ENCODE peak calls at places on chromosome 10, in seven cellular contexts. S is CD8-positive, alpha-beta memory T cell; F is stomach; H is hepatocyte; G is ovary; J is A673; B is cardiac muscle cell. C is an unnamed sample. For H3K4me1 and H3K36me3, the result is how much of the 10 kb centered on the place peaks cover.

GRCh38 chr10:84135836-84136235 is 3.5 kb upstream of the GHITM start:
- DNase-seq in G (no peak), B (no peak), J (no peak), F (no peak), H (peak), S (no peak), C (no peak)

GRCh38 chr10:80493482-80494021 is 39.4 kb downstream of the TSPAN14 start:
- DNase-seq in F (peak), J (peak), H (no peak), G (no peak), B (peak), S (no peak), C (no peak)

GRCh38 chr10:87635498-87636312 is 24.0 kb upstream of the PAPSS2 start:
- DNase-seq in S (no peak), G (no peak), J (peak), H (peak), B (peak), F (no peak), C (no peak)

GRCh38 chr10:63478564-63478963 is 12.8 kb upstream of the JMJD1C start:
- DNase-seq in B (no peak), J (no peak), S (no peak), H (no peak), F (no peak), G (no peak), C (no peak)

GRCh38 chr10:122263971-122264370 is 7.1 kb upstream of the BTBD16 start:
- DNase-seq in G (no peak), J (peak), S (no peak), H (peak), B (peak), F (no peak), C (no peak)

GRCh38 chr10:48470115-48470892 is 134.6 kb downstream of the ARHGAP22 start:
- DNase-seq in B (peak), G (peak), J (peak), F (peak), S (no peak), H (peak), C (no peak)

GRCh38 chr10:6491841-6492609 is 88.1 kb downstream of the PRKCQ start:
- DNase-seq in G (no peak), H (no peak), F (no peak), B (no peak), J (no peak), S (peak), C (no peak)

GRCh38 chr10:86439544-86439943 is 72.9 kb upstream of the GRID1 start:
- DNase-seq in J (peak), F (peak), B (peak), S (no peak), H (peak), G (peak), C (peak)

GRCh38 chr10:22435650-22436049 is 90.4 kb downstream of the SPAG6 start:
- DNase-seq in J (no peak), B (no peak), S (no peak), G (peak), H (no peak), F (no peak), C (no peak)

GRCh38 chr10:32981760-32982159 is 23.7 kb upstream of the ITGB1 start:
- DNase-seq in H (peak), B (peak), J (no peak), G (peak), S (no peak), F (peak), C (no peak)

GRCh38 chr10:28623483-28623882 is 53.8 kb upstream of the BAMBI start:
- DNase-seq in B (no peak), G (no peak), J (no peak), H (no peak), S (no peak), F (no peak), C (no peak)

GRCh38 chr10:79475119-79475653 is 29.8 kb upstream of the ZCCHC24 start:
- DNase-seq in J (no peak), F (no peak), G (no peak), H (no peak), S (no peak), B (no peak), C (no peak)

GRCh38 chr10:84542552-84542951 is 214.2 kb downstream of the CCSER2 start:
- DNase-seq in B (no peak), S (no peak), H (no peak), F (no peak), J (no peak), G (no peak), C (no peak)

GRCh38 chr10:70135046-70135445 is 2.4 kb upstream of the AIFM2 start:
- DNase-seq in B (no peak), S (no peak), G (no peak), F (peak), H (no peak), J (no peak), C (no peak)

GRCh38 chr10:86077271-86077670 is 289.3 kb downstream of the GRID1 start:
- DNase-seq in F (peak), H (no peak), S (no peak), J (no peak), B (no peak), G (no peak), C (peak)

GRCh38 chr10:100014129-100014762 is 4.5 kb upstream of the DNMBP start:
- DNase-seq in F (no peak), S (no peak), G (no peak), J (no peak), B (no peak), H (no peak), C (no peak)

GRCh38 chr10:61903991-61904350 is 2.5 kb downstream of the ARID5B start:
- DNase-seq in J (peak), G (no peak), F (no peak), H (no peak), B (no peak), S (no peak), C (no peak)

GRCh38 chr10:89391882-89392756 is at the start of gene IFIT1:
- DNase-seq in J (peak), G (peak), S (peak), B (peak), H (peak), F (peak), C (peak)

GRCh38 chr10:78361031-78361430 is 327.4 kb downstream of the RPS24 start:
- DNase-seq in H (no peak), J (no peak), B (no peak), S (no peak), F (no peak), G (no peak), C (no peak)

GRCh38 chr10:5603091-5603847 is 63.1 kb downstream of the ASB13 start:
- DNase-seq in G (no peak), H (no peak), F (no peak), J (no peak), B (no peak), S (no peak), C (no peak)

GRCh38 chr10:99983280-99983988 is 26.3 kb downstream of the DNMBP start:
- DNase-seq in H (peak), J (no peak), F (no peak), B (peak), S (no peak), G (peak), C (no peak)

GRCh38 chr10:75887369-75887768 is 455.9 kb downstream of the LRMDA start:
- DNase-seq in J (no peak), F (no peak), G (no peak), B (no peak), S (no peak), H (no peak), C (no peak)

DNA sequence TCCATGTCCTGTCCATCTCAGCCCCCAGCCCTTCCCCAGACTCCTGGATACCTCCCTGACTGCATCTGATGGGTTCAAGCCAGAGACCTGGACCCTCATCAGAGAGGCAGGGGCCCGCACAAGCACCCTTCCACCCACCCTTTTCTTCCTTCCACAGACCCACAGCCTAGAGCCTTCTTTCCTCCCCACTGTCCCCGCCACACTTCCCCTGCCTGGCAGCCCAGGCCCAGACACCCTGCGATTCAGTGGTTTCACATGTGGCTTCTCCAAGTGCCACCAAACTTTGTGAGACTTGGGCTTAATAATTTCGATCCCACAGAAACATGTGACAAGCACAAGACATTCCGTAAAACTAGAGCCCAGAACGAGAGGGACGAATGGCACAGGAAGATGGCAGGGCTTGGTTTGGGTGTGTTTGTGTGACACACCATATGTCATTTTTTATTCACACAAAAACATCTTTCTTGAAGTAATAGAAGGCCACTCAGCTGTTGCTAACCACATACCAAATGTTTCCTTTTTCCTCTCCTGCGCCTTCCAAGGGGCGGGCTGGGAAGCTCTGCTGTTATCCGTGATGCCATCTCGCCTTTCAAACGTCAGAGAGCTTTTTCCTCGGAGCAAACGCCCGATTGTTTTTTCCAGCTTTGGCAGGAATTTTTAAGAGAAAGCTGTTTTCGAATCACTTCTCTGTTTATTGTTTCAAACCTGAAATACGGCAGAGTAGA is 162.8 kb downstream of the GRK5 start:
- DNase-seq in B (peak), S (no peak), F (no peak), H (peak), G (peak), J (no peak), C (peak)
- H3K4me1 ChIP-seq in B (under half), S (under half), F (under half), H (under half), G (under half), J (under half), C (under half)

GRCh38 chr10:127888526-127889312 is 4.0 kb downstream of the CLRN3 start:
- DNase-seq in G (no peak), H (peak), B (no peak), J (no peak), S (no peak), F (no peak), C (no peak)
- H3K36me3 ChIP-seq in G (under half), H (under half), B (under half), J (under half), S (under half), F (under half), C (under half)

GRCh38 chr10:118028619-118029018 is 18.1 kb downstream of the RAB11FIP2 start:
- DNase-seq in H (no peak), G (no peak), S (no peak), B (no peak), J (no peak), F (no peak), C (no peak)
- H3K4me3 ChIP-seq in H (no peak), G (no peak), S (no peak), B (no peak), J (no peak), F (no peak), C (no peak)

GRCh38 chr10:35334297-35334696 is 2.0 kb upstream of the CCNY start:
- DNase-seq in H (no peak), F (no peak), S (no peak), B (no peak), J (no peak), G (no peak), C (no peak)
- H3K4me1 ChIP-seq in H (under half), F (half or more), S (under half), B (under half), J (under half), G (under half), C (under half)

GRCh38 chr10:110118891-110119621 is 88.3 kb upstream of the MXI1 start:
- DNase-seq in J (no peak), G (no peak), B (no peak), S (no peak), H (no peak), F (no peak), C (no peak)
- H3K36me3 ChIP-seq in J (under half), G (under half), B (under half), S (half or more), H (under half), F (half or more), C (under half)

GRCh38 chr10:60629332-60629731 is 148.9 kb upstream of the CDK1 start:
- DNase-seq in F (no peak), S (no peak), G (no peak), H (no peak), B (no peak), J (no peak), C (no peak)

GRCh38 chr10:60623627-60624026 is 154.7 kb upstream of the CDK1 start:
- DNase-seq in G (no peak), J (no peak), S (no peak), B (no peak), H (no peak), F (no peak), C (no peak)

GRCh38 chr10:60626037-60626436 is 152.2 kb upstream of the CDK1 start:
- DNase-seq in F (no peak), B (no peak), S (no peak), J (no peak), G (no peak), H (no peak), C (no peak)

DNA sequence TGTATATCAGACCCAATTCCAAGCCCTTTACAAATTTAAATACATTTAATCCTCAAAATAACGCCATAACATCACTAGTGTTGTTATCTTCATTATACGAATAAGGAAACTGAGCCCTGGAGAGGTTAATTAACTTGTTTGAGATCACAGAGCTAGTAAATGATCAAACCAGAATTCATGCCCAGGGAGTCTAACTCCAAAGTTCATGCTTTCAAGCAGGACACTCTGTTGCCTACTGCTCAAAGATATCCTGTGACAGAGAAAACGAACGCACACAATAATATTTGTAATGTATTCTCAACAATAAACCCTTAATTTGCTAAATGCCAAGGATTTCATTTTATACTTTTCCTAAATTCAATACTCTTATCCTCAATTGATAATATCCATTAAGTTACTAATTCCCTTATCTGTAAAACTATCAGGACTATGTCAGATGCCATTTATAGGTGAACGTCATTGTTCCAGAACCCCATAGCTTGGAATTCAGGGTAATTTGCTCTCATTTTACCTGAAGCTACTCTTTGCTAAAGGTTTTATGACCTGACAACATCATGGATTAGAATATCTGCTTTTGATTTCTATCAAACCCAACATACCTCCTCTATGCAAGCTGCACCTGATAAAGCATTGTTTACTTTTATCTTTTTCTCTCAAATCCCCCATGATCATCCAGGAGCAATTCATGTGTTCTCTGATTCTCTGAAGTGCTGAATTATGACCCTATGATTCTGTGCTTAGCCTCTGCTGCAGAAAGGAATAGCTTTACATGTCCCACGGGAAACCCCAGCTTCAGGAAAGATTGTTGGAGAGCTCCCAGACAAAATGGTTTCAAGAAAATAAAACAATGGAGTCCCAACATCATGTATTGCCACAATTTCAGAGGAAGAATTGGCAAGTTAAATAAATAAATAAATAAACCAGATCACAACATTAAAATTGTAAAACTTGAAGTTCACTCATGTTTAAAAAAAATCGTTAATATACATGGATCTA is 150.2 kb upstream of the CDK1 start:
- DNase-seq in J (peak), S (no peak), G (no peak), B (no peak), F (no peak), H (peak), C (no peak)
- H3K4me3 ChIP-seq in J (no peak), S (no peak), G (no peak), B (no peak), F (no peak), H (no peak), C (no peak)

GRCh38 chr10:23558361-23558799 is 119.5 kb downstream of the OTUD1 start:
- DNase-seq in B (no peak), J (no peak), H (no peak), G (no peak), F (no peak), S (no peak), C (no peak)

GRCh38 chr10:23557777-23558176 is 118.9 kb downstream of the OTUD1 start:
- DNase-seq in F (no peak), B (no peak), H (no peak), S (no peak), J (no peak), G (no peak), C (no peak)

GRCh38 chr10:23556727-23557440 is 118.0 kb downstream of the OTUD1 start:
- DNase-seq in F (no peak), G (no peak), S (no peak), J (peak), H (no peak), B (no peak), C (no peak)
- H3K4me1 ChIP-seq in F (under half), G (under half), S (under half), J (under half), H (under half), B (under half), C (under half)